ENCODE peak calls at places on chromosomes 1 and 21, in six cellular contexts. K is NCI-H1092 treated with DMSO at 0.1 percent for 48 hours, D is LoVo, I is non-pigmented ciliary epithelial cell, G is heart right ventricle, R is HS-27A. B is an unnamed sample.

GRCh38 chr1:99652881-99653281 is 7.0 kb downstream of the PALMD start:
- DNase-seq in G (no peak), K (no peak), D (no peak), I (no peak), R (no peak), B (no peak)

GRCh38 chr1:6485937-6486250 is 5.6 kb downstream of the PLEKHG5 start:
- DNase-seq in K (no peak), R (no peak), D (no peak), G (no peak), I (no peak), B (no peak)

GRCh38 chr1:11180342-11180744 is 8.8 kb upstream of the ANGPTL7 start:
- DNase-seq in G (no peak), R (no peak), D (peak), K (no peak), I (no peak), B (no peak)

GRCh38 chr1:238710697-238711096 is 675.7 kb upstream of the CHRM3 start:
- DNase-seq in K (no peak), I (no peak), D (no peak), G (no peak), R (no peak), B (no peak)

GRCh38 chr1:55988963-55989452 is 590.4 kb downstream of the PLPP3 start:
- DNase-seq in D (no peak), G (no peak), I (no peak), R (no peak), K (no peak), B (no peak)

GRCh38 chr1:226908913-226909312 is 31.2 kb upstream of the COQ8A start:
- DNase-seq in G (no peak), K (no peak), D (no peak), R (no peak), I (no peak), B (no peak)

GRCh38 chr1:1373493-1374067 is 1.4 kb downstream of the AURKAIP1 start:
- DNase-seq in G (no peak), D (no peak), R (no peak), I (no peak), K (no peak), B (no peak)

GRCh38 chr1:107704911-107705310 is 260.1 kb downstream of the VAV3 start:
- DNase-seq in R (no peak), I (no peak), K (no peak), G (no peak), D (no peak), B (no peak)

GRCh38 chr21:26120833-26121232 is 49.7 kb downstream of the APP start:
- DNase-seq in G (no peak), I (no peak), D (no peak), K (no peak), R (no peak), B (no peak)

GRCh38 chr1:24966724-24967346 is 36.8 kb upstream of the RUNX3 start:
- DNase-seq in K (no peak), R (no peak), G (no peak), D (no peak), I (peak), B (no peak)

GRCh38 chr1:175208773-175209492 is 16.4 kb upstream of the KIAA0040 start:
- DNase-seq in D (no peak), I (no peak), K (peak), G (no peak), R (no peak), B (no peak)

GRCh38 chr1:203327684-203328457 is 22.6 kb downstream of the BTG2 start:
- DNase-seq in I (no peak), G (peak), K (peak), R (no peak), D (no peak), B (no peak)

GRCh38 chr1:26471201-26471497 is 1.1 kb upstream of the HMGN2 start:
- DNase-seq in K (no peak), R (no peak), D (no peak), G (no peak), I (no peak), B (no peak)

GRCh38 chr1:26224606-26225005 is 9.4 kb upstream of the CEP85 start:
- DNase-seq in G (no peak), R (no peak), D (no peak), I (no peak), K (no peak), B (no peak)

GRCh38 chr1:241589524-241589923 is 50.6 kb downstream of the CHML start:
- DNase-seq in I (no peak), D (no peak), R (no peak), G (no peak), K (no peak), B (no peak)

GRCh38 chr21:34565238-34565637 is 49.7 kb downstream of the RCAN1 start:
- DNase-seq in D (no peak), I (no peak), R (no peak), G (no peak), K (no peak), B (no peak)

GRCh38 chr1:67635055-67635809 is 49.8 kb upstream of the GADD45A start:
- DNase-seq in R (no peak), G (no peak), I (no peak), D (no peak), K (no peak), B (no peak)

GRCh38 chr1:218537131-218537904 is 192.2 kb downstream of the TGFB2 start:
- DNase-seq in I (peak), G (no peak), K (no peak), R (no peak), D (no peak), B (no peak)

GRCh38 chr1:58929667-58930325 is 145.9 kb upstream of the JUN start:
- DNase-seq in D (peak), G (no peak), K (no peak), R (no peak), I (no peak), B (no peak)